ENCODE peak calls at places on chromosomes 3 and 15, in nine cellular contexts. Q is body of pancreas; M is fibroblast of the conjunctiva; G is NCI-H460; Y is islet precursor cell; K is stimulated activated CD8-positive, alpha-beta memory T cell treated with anti-CD3 and anti-CD28 coated beads, Interleukin-2, amount 100 ng/mL, for 48 hours; I is neural crest cell; J is kidney tubule cell; V is T-helper 2 cell. R is an unnamed sample.

GRCh38 chr15:89335289-89336041 is 841 bp upstream of the POLG start:
- DNase-seq in J (no peak), M (no peak), V (no peak), G (no peak), Y (peak), K (no peak), I (no peak), Q (peak), R (no peak)

GRCh38 chr3:127721536-127721935 is 48.8 kb downstream of the ABTB1 start:
- DNase-seq in G (no peak), J (no peak), Y (no peak), Q (no peak), M (no peak), I (no peak), V (no peak), K (no peak), R (no peak)

GRCh38 chr3:141294848-141295247 is 63.2 kb downstream of the PXYLP1 start:
- DNase-seq in M (no peak), Y (no peak), G (no peak), V (no peak), K (no peak), Q (no peak), I (no peak), J (peak), R (peak)

GRCh38 chr3:48440590-48440958 is 517 bp downstream of the TMA7 start:
- DNase-seq in Y (peak), I (no peak), K (no peak), J (peak), G (no peak), V (no peak), M (no peak), Q (no peak), R (no peak)

GRCh38 chr3:195407511-195408409 is 35.1 kb downstream of the ACAP2 start:
- DNase-seq in Y (no peak), G (no peak), V (no peak), J (no peak), M (no peak), K (no peak), I (no peak), Q (no peak), R (no peak)

GRCh38 chr3:33141006-33141405 is 27.2 kb downstream of the CRTAP start:
- DNase-seq in I (no peak), Y (no peak), Q (no peak), M (no peak), J (no peak), K (no peak), G (no peak), V (no peak), R (no peak)

GRCh38 chr3:143826296-143826695 is 22.0 kb downstream of the SLC9A9 start:
- DNase-seq in K (no peak), I (no peak), J (no peak), Q (no peak), G (no peak), M (no peak), Y (no peak), V (no peak), R (no peak)

GRCh38 chr3:188111002-188111584 is 42.9 kb upstream of the LPP start:
- DNase-seq in V (no peak), Y (peak), J (peak), I (no peak), M (no peak), K (no peak), Q (no peak), G (no peak), R (no peak)

GRCh38 chr15:64636541-64636940 is 138.8 kb downstream of the RBPMS2 start:
- DNase-seq in G (no peak), J (no peak), V (no peak), M (no peak), K (no peak), Y (no peak), Q (no peak), I (no peak), R (no peak)

GRCh38 chr3:82475306-82475705 is 713.9 kb upstream of the GBE1 start:
- DNase-seq in Y (no peak), M (no peak), Q (no peak), I (no peak), G (no peak), V (no peak), K (no peak), J (peak), R (peak)

GRCh38 chr3:56042326-56042951 is 425.8 kb downstream of the ERC2 start:
- DNase-seq in K (no peak), J (peak), Y (no peak), G (peak), V (no peak), I (no peak), M (peak), Q (peak), R (peak)